ENCODE peak calls at places on chromosomes 6 and 20, in nine cellular contexts. One of them, this sample, is unnamed.

GRCh38 chr6:75412937-75413662 is 80.5 kb downstream of the FILIP1 start:
- DNase-seq in RWPE1: no peak
- DNase-seq in pulmonary artery endothelial cell: no peak
- DNase-seq in Ammon's horn: no peak
- DNase-seq in Daoy: peak
- DNase-seq in heart left ventricle: no peak
- DNase-seq in kidney: no peak
- DNase-seq in hypothalamus: no peak
- DNase-seq in ecto neural progenitor cell: no peak
- DNase-seq in this sample: no peak

GRCh38 chr6:49766762-49767161 is 20.3 kb downstream of the PGK2 start:
- DNase-seq in ecto neural progenitor cell: no peak
- DNase-seq in RWPE1: no peak
- DNase-seq in heart left ventricle: no peak
- DNase-seq in hypothalamus: no peak
- DNase-seq in Daoy: no peak
- DNase-seq in Ammon's horn: no peak
- DNase-seq in pulmonary artery endothelial cell: no peak
- DNase-seq in kidney: no peak
- DNase-seq in this sample: no peak

GRCh38 chr6:17432356-17432755 is 39.0 kb downstream of the CAP2 start:
- DNase-seq in ecto neural progenitor cell: no peak
- DNase-seq in Daoy: no peak
- DNase-seq in kidney: no peak
- DNase-seq in hypothalamus: no peak
- DNase-seq in Ammon's horn: no peak
- DNase-seq in heart left ventricle: no peak
- DNase-seq in pulmonary artery endothelial cell: no peak
- DNase-seq in RWPE1: no peak
- DNase-seq in this sample: no peak

GRCh38 chr6:36618366-36619355 is 24.5 kb downstream of the SRSF3 start:
- DNase-seq in RWPE1: no peak
- DNase-seq in ecto neural progenitor cell: no peak
- DNase-seq in Daoy: no peak
- DNase-seq in pulmonary artery endothelial cell: no peak
- DNase-seq in heart left ventricle: no peak
- DNase-seq in hypothalamus: no peak
- DNase-seq in kidney: no peak
- DNase-seq in Ammon's horn: no peak
- DNase-seq in this sample: no peak

GRCh38 chr6:9675122-9675521 is 739.8 kb downstream of the TFAP2A start:
- DNase-seq in ecto neural progenitor cell: no peak
- DNase-seq in pulmonary artery endothelial cell: no peak
- DNase-seq in Daoy: no peak
- DNase-seq in Ammon's horn: no peak
- DNase-seq in heart left ventricle: no peak
- DNase-seq in hypothalamus: no peak
- DNase-seq in RWPE1: no peak
- DNase-seq in kidney: no peak
- DNase-seq in this sample: no peak

GRCh38 chr6:163324928-163325784 is 89.4 kb upstream of the QKI start:
- DNase-seq in heart left ventricle: no peak
- DNase-seq in Daoy: peak
- DNase-seq in ecto neural progenitor cell: no peak
- DNase-seq in hypothalamus: peak
- DNase-seq in kidney: peak
- DNase-seq in RWPE1: no peak
- DNase-seq in Ammon's horn: peak
- DNase-seq in pulmonary artery endothelial cell: no peak
- DNase-seq in this sample: no peak

GRCh38 chr20:56628873-56629463 is at the start of gene TFAP2C:
- DNase-seq in hypothalamus: no peak
- DNase-seq in kidney: peak
- DNase-seq in pulmonary artery endothelial cell: no peak
- DNase-seq in RWPE1: peak
- DNase-seq in ecto neural progenitor cell: peak
- DNase-seq in heart left ventricle: peak
- DNase-seq in Daoy: peak
- DNase-seq in Ammon's horn: peak
- DNase-seq in this sample: no peak

GRCh38 chr6:33206864-33207568 is 1.3 kb upstream of the RING1 start:
- DNase-seq in RWPE1: peak
- DNase-seq in Daoy: peak
- DNase-seq in pulmonary artery endothelial cell: no peak
- DNase-seq in ecto neural progenitor cell: peak
- DNase-seq in heart left ventricle: no peak
- DNase-seq in hypothalamus: no peak
- DNase-seq in Ammon's horn: no peak
- DNase-seq in kidney: peak
- DNase-seq in this sample: no peak

GRCh38 chr6:162964703-162965140 is 236.9 kb downstream of the PACRG start:
- DNase-seq in Ammon's horn: no peak
- DNase-seq in heart left ventricle: peak
- DNase-seq in kidney: no peak
- DNase-seq in RWPE1: peak
- DNase-seq in hypothalamus: no peak
- DNase-seq in Daoy: peak
- DNase-seq in ecto neural progenitor cell: no peak
- DNase-seq in pulmonary artery endothelial cell: no peak
- DNase-seq in this sample: no peak

GRCh38 chr6:168184701-168185100 is 105.7 kb upstream of the FRMD1 start:
- DNase-seq in hypothalamus: no peak
- DNase-seq in Ammon's horn: no peak
- DNase-seq in pulmonary artery endothelial cell: no peak
- DNase-seq in kidney: no peak
- DNase-seq in ecto neural progenitor cell: no peak
- DNase-seq in Daoy: no peak
- DNase-seq in RWPE1: no peak
- DNase-seq in heart left ventricle: no peak
- DNase-seq in this sample: no peak

GRCh38 chr6:56255370-56255769 is 8.0 kb upstream of the COL21A1 start:
- DNase-seq in RWPE1: no peak
- DNase-seq in Ammon's horn: no peak
- DNase-seq in hypothalamus: no peak
- DNase-seq in pulmonary artery endothelial cell: no peak
- DNase-seq in Daoy: no peak
- DNase-seq in kidney: no peak
- DNase-seq in heart left ventricle: no peak
- DNase-seq in ecto neural progenitor cell: no peak
- DNase-seq in this sample: no peak

GRCh38 chr6:77774457-77774856 is 121.6 kb downstream of the MEI4 start:
- DNase-seq in hypothalamus: no peak
- DNase-seq in ecto neural progenitor cell: no peak
- DNase-seq in Daoy: no peak
- DNase-seq in heart left ventricle: no peak
- DNase-seq in kidney: no peak
- DNase-seq in RWPE1: no peak
- DNase-seq in pulmonary artery endothelial cell: no peak
- DNase-seq in Ammon's horn: no peak
- DNase-seq in this sample: no peak

GRCh38 chr6:109373333-109373732 is 8.9 kb downstream of the CD164 start:
- DNase-seq in pulmonary artery endothelial cell: no peak
- DNase-seq in Daoy: no peak
- DNase-seq in ecto neural progenitor cell: no peak
- DNase-seq in hypothalamus: no peak
- DNase-seq in heart left ventricle: no peak
- DNase-seq in kidney: no peak
- DNase-seq in RWPE1: no peak
- DNase-seq in Ammon's horn: no peak
- DNase-seq in this sample: no peak

GRCh38 chr20:44291754-44292153 is 19.2 kb downstream of the FITM2 start:
- DNase-seq in kidney: no peak
- DNase-seq in RWPE1: no peak
- DNase-seq in Daoy: no peak
- DNase-seq in ecto neural progenitor cell: no peak
- DNase-seq in hypothalamus: no peak
- DNase-seq in heart left ventricle: no peak
- DNase-seq in Ammon's horn: no peak
- DNase-seq in pulmonary artery endothelial cell: no peak
- DNase-seq in this sample: no peak

GRCh38 chr6:43506171-43506570 is 4.0 kb downstream of the LRRC73 start:
- DNase-seq in kidney: no peak
- DNase-seq in heart left ventricle: no peak
- DNase-seq in ecto neural progenitor cell: no peak
- DNase-seq in Daoy: no peak
- DNase-seq in Ammon's horn: no peak
- DNase-seq in pulmonary artery endothelial cell: no peak
- DNase-seq in hypothalamus: no peak
- DNase-seq in RWPE1: no peak
- DNase-seq in this sample: no peak

GRCh38 chr20:19285424-19285823 is 73.0 kb downstream of the SLC24A3 start:
- DNase-seq in Ammon's horn: no peak
- DNase-seq in Daoy: no peak
- DNase-seq in kidney: no peak
- DNase-seq in RWPE1: no peak
- DNase-seq in pulmonary artery endothelial cell: no peak
- DNase-seq in heart left ventricle: no peak
- DNase-seq in hypothalamus: no peak
- DNase-seq in ecto neural progenitor cell: no peak
- DNase-seq in this sample: no peak

GRCh38 chr6:19368511-19368910 is 468.7 kb upstream of the ID4 start:
- DNase-seq in ecto neural progenitor cell: no peak
- DNase-seq in RWPE1: peak
- DNase-seq in hypothalamus: no peak
- DNase-seq in heart left ventricle: no peak
- DNase-seq in Ammon's horn: no peak
- DNase-seq in kidney: no peak
- DNase-seq in pulmonary artery endothelial cell: no peak
- DNase-seq in Daoy: peak
- DNase-seq in this sample: no peak

GRCh38 chr20:1569417-1569861 is 11.9 kb upstream of the SIRPD start:
- DNase-seq in ecto neural progenitor cell: no peak
- DNase-seq in Ammon's horn: peak
- DNase-seq in Daoy: no peak
- DNase-seq in hypothalamus: no peak
- DNase-seq in kidney: no peak
- DNase-seq in heart left ventricle: no peak
- DNase-seq in pulmonary artery endothelial cell: no peak
- DNase-seq in RWPE1: peak
- DNase-seq in this sample: no peak

GRCh38 chr6:2351807-2352431 is 106.5 kb upstream of the GMDS start:
- DNase-seq in kidney: no peak
- DNase-seq in heart left ventricle: no peak
- DNase-seq in Daoy: no peak
- DNase-seq in RWPE1: no peak
- DNase-seq in Ammon's horn: no peak
- DNase-seq in ecto neural progenitor cell: no peak
- DNase-seq in hypothalamus: no peak
- DNase-seq in pulmonary artery endothelial cell: no peak
- DNase-seq in this sample: no peak

GRCh38 chr6:109340811-109341210 is 41.5 kb downstream of the CD164 start:
- DNase-seq in RWPE1: no peak
- DNase-seq in ecto neural progenitor cell: no peak
- DNase-seq in kidney: no peak
- DNase-seq in Ammon's horn: no peak
- DNase-seq in pulmonary artery endothelial cell: no peak
- DNase-seq in Daoy: no peak
- DNase-seq in heart left ventricle: no peak
- DNase-seq in hypothalamus: no peak
- DNase-seq in this sample: no peak

GRCh38 chr20:47980336-47981177 is 195.3 kb upstream of the SULF2 start:
- DNase-seq in ecto neural progenitor cell: no peak
- DNase-seq in RWPE1: no peak
- DNase-seq in Daoy: no peak
- DNase-seq in heart left ventricle: no peak
- DNase-seq in pulmonary artery endothelial cell: no peak
- DNase-seq in kidney: no peak
- DNase-seq in Ammon's horn: no peak
- DNase-seq in hypothalamus: no peak
- DNase-seq in this sample: no peak

GRCh38 chr20:38229376-38230252 is 30.9 kb downstream of the KIAA1755 start:
- DNase-seq in RWPE1: peak
- DNase-seq in pulmonary artery endothelial cell: no peak
- DNase-seq in kidney: no peak
- DNase-seq in Ammon's horn: no peak
- DNase-seq in Daoy: no peak
- DNase-seq in hypothalamus: no peak
- DNase-seq in heart left ventricle: no peak
- DNase-seq in ecto neural progenitor cell: no peak
- DNase-seq in this sample: no peak

GRCh38 chr20:36097331-36097730 is 57.2 kb upstream of the EPB41L1 start:
- DNase-seq in pulmonary artery endothelial cell: peak
- DNase-seq in hypothalamus: no peak
- DNase-seq in heart left ventricle: no peak
- DNase-seq in Daoy: peak
- DNase-seq in ecto neural progenitor cell: no peak
- DNase-seq in Ammon's horn: no peak
- DNase-seq in kidney: no peak
- DNase-seq in RWPE1: no peak
- DNase-seq in this sample: no peak

GRCh38 chr6:72446427-72446826 is 175.4 kb upstream of the KCNQ5 start:
- DNase-seq in ecto neural progenitor cell: no peak
- DNase-seq in RWPE1: no peak
- DNase-seq in Daoy: no peak
- DNase-seq in pulmonary artery endothelial cell: no peak
- DNase-seq in Ammon's horn: no peak
- DNase-seq in heart left ventricle: no peak
- DNase-seq in kidney: no peak
- DNase-seq in hypothalamus: no peak
- DNase-seq in this sample: no peak

GRCh38 chr20:38973546-38974120 is 11.5 kb downstream of the DHX35 start:
- DNase-seq in Daoy: no peak
- DNase-seq in RWPE1: no peak
- DNase-seq in kidney: no peak
- DNase-seq in Ammon's horn: peak
- DNase-seq in heart left ventricle: no peak
- DNase-seq in pulmonary artery endothelial cell: no peak
- DNase-seq in ecto neural progenitor cell: no peak
- DNase-seq in hypothalamus: no peak
- DNase-seq in this sample: no peak

GRCh38 chr6:11214438-11214837 is 18.0 kb downstream of the NEDD9 start:
- DNase-seq in heart left ventricle: no peak
- DNase-seq in RWPE1: no peak
- DNase-seq in Daoy: no peak
- DNase-seq in pulmonary artery endothelial cell: no peak
- DNase-seq in kidney: no peak
- DNase-seq in Ammon's horn: peak
- DNase-seq in ecto neural progenitor cell: no peak
- DNase-seq in hypothalamus: no peak
- DNase-seq in this sample: no peak

GRCh38 chr6:165999279-165999678 is 168.4 kb downstream of the TBXT start:
- DNase-seq in RWPE1: no peak
- DNase-seq in ecto neural progenitor cell: no peak
- DNase-seq in heart left ventricle: no peak
- DNase-seq in Ammon's horn: no peak
- DNase-seq in hypothalamus: no peak
- DNase-seq in pulmonary artery endothelial cell: no peak
- DNase-seq in kidney: no peak
- DNase-seq in Daoy: no peak
- DNase-seq in this sample: no peak

GRCh38 chr6:87925373-87926060 is 122.1 kb upstream of the SPACA1 start:
- DNase-seq in ecto neural progenitor cell: no peak
- DNase-seq in kidney: no peak
- DNase-seq in hypothalamus: no peak
- DNase-seq in Daoy: no peak
- DNase-seq in RWPE1: no peak
- DNase-seq in Ammon's horn: no peak
- DNase-seq in pulmonary artery endothelial cell: no peak
- DNase-seq in heart left ventricle: no peak
- DNase-seq in this sample: no peak

GRCh38 chr6:35494161-35494563 is 2.7 kb downstream of the TEAD3 start:
- DNase-seq in Ammon's horn: peak
- DNase-seq in ecto neural progenitor cell: no peak
- DNase-seq in hypothalamus: no peak
- DNase-seq in pulmonary artery endothelial cell: no peak
- DNase-seq in kidney: no peak
- DNase-seq in heart left ventricle: no peak
- DNase-seq in RWPE1: no peak
- DNase-seq in Daoy: no peak
- DNase-seq in this sample: no peak

GRCh38 chr20:62571667-62572344 is 70.5 kb upstream of the SLCO4A1 start:
- DNase-seq in Daoy: peak
- DNase-seq in kidney: no peak
- DNase-seq in ecto neural progenitor cell: no peak
- DNase-seq in heart left ventricle: no peak
- DNase-seq in pulmonary artery endothelial cell: no peak
- DNase-seq in RWPE1: peak
- DNase-seq in hypothalamus: no peak
- DNase-seq in Ammon's horn: no peak
- DNase-seq in this sample: no peak